ENCODE peak calls at places on chromosome 1, in nine cellular contexts. L is cardiac fibroblast, M is breast epithelium, X is upper lobe of right lung, E is omental fat pad, P is IMR-90, N is adrenal gland, T is heart left ventricle, B is colonic mucosa. F is an unnamed sample.

GRCh38 chr1:234231061-234231892 is 142.0 kb upstream of the COA6 start:
- DNase-seq in L (no peak), M (no peak), X (no peak), E (no peak), P (no peak), N (no peak), T (no peak), B (no peak), F (no peak)

GRCh38 chr1:83920320-83920719 is 78.6 kb downstream of the TTLL7 start:
- DNase-seq in L (no peak), M (no peak), X (no peak), E (no peak), P (no peak), N (no peak), T (no peak), B (no peak), F (no peak)

GRCh38 chr1:210359255-210359654 is 30.6 kb downstream of the HHAT start:
- DNase-seq in L (no peak), M (no peak), X (no peak), E (no peak), P (no peak), N (no peak), T (no peak), B (no peak), F (no peak)

GRCh38 chr1:110339427-110340206 is 440 bp downstream of the RBM15 start:
- DNase-seq in L (peak), M (peak), X (peak), E (no peak), P (peak), N (peak), T (peak), B (peak), F (peak)

GRCh38 chr1:33143181-33143580 is 38.7 kb downstream of the TRIM62 start:
- DNase-seq in L (peak), M (no peak), X (no peak), E (no peak), P (peak), N (no peak), T (peak), B (no peak), F (no peak)

GRCh38 chr1:163166886-163167555 is 35.7 kb downstream of the RGS5 start:
- DNase-seq in L (peak), M (no peak), X (no peak), E (no peak), P (peak), N (no peak), T (no peak), B (no peak), F (no peak)

GRCh38 chr1:82978461-82979324 is 1020.2 kb downstream of the TTLL7 start:
- DNase-seq in L (no peak), M (no peak), X (no peak), E (no peak), P (no peak), N (no peak), T (no peak), B (no peak), F (no peak)

GRCh38 chr1:229557214-229557850 is 1.2 kb downstream of the ABCB10 start:
- DNase-seq in L (peak), M (no peak), X (no peak), E (no peak), P (peak), N (no peak), T (no peak), B (no peak), F (no peak)

GRCh38 chr1:33080885-33081553 is at the start of gene AZIN2:
- DNase-seq in L (peak), M (peak), X (peak), E (peak), P (peak), N (peak), T (peak), B (peak), F (peak)

GRCh38 chr1:65026235-65026634 is 59.9 kb upstream of the JAK1 start:
- DNase-seq in L (no peak), M (no peak), X (no peak), E (no peak), P (no peak), N (no peak), T (no peak), B (no peak), F (no peak)

GRCh38 chr1:159205225-159205624 is 550 bp downstream of the ACKR1 start:
- DNase-seq in L (peak), M (no peak), X (no peak), E (no peak), P (no peak), N (no peak), T (no peak), B (no peak), F (no peak)

GRCh38 chr1:11878891-11879190 is 20.1 kb upstream of the NPPB start:
- DNase-seq in L (no peak), M (no peak), X (no peak), E (no peak), P (no peak), N (no peak), T (no peak), B (no peak), F (no peak)

GRCh38 chr1:204888294-204888693 is 17.6 kb downstream of the NFASC start:
- DNase-seq in L (peak), M (no peak), X (no peak), E (no peak), P (no peak), N (no peak), T (no peak), B (no peak), F (no peak)

GRCh38 chr1:230642263-230642959 is at the start of gene COG2:
- DNase-seq in L (peak), M (peak), X (peak), E (peak), P (peak), N (peak), T (peak), B (peak), F (peak)

GRCh38 chr1:76074321-76075187 is at the start of gene ST6GALNAC3:
- DNase-seq in L (peak), M (peak), X (peak), E (peak), P (peak), N (peak), T (peak), B (peak), F (peak)

GRCh38 chr1:99766378-99766800 is at the start of gene FRRS1:
- DNase-seq in L (peak), M (no peak), X (peak), E (no peak), P (peak), N (peak), T (peak), B (peak), F (no peak)

GRCh38 chr1:15963363-15963967 is 12.4 kb downstream of the ZBTB17 start:
- DNase-seq in L (no peak), M (no peak), X (no peak), E (no peak), P (no peak), N (no peak), T (no peak), B (no peak), F (no peak)

DNA sequence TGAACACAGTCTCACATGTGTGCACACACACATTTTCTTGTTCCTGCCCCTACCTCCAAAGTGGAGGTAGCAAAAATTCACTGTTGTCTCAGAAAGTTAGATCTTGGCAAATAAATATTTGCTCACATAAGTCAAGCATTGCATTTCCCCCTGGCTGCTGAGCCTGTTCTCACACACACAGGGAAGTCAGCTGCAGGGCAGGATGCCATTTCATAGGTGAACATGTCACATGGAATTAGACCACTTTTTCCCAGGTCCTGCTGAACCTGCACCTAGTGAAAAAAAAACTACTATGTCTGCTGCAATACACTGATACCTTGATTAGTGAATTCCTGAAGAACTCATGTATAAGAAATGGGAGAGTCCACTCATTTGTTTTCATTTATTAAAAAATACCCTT is 5.3 kb upstream of the CD55 start:
- DNase-seq in L (no peak), M (peak), X (no peak), E (no peak), P (no peak), N (no peak), T (no peak), B (no peak), F (no peak)
- TF ChIP-seq CTCF in L (no peak), M (peak), X (no peak), E (no peak), P (no peak), N (no peak), T (no peak), B (no peak), F (no peak)

GRCh38 chr1:220127076-220127475 is 33.1 kb downstream of the IARS2 start:
- DNase-seq in L (no peak), M (no peak), X (no peak), E (no peak), P (no peak), N (no peak), T (no peak), B (no peak), F (no peak)

GRCh38 chr1:220124542-220124941 is 30.6 kb downstream of the IARS2 start:
- DNase-seq in L (peak), M (no peak), X (no peak), E (no peak), P (peak), N (no peak), T (no peak), B (no peak), F (no peak)

GRCh38 chr1:220121791-220122530 is 28.0 kb downstream of the IARS2 start:
- DNase-seq in L (peak), M (no peak), X (no peak), E (no peak), P (no peak), N (no peak), T (no peak), B (peak), F (no peak)

GRCh38 chr1:220119043-220119512 is 25.1 kb downstream of the IARS2 start:
- DNase-seq in L (no peak), M (no peak), X (no peak), E (no peak), P (peak), N (no peak), T (no peak), B (peak), F (no peak)

GRCh38 chr1:220123889-220124288 is 30.0 kb downstream of the IARS2 start:
- DNase-seq in L (no peak), M (no peak), X (no peak), E (no peak), P (no peak), N (no peak), T (no peak), B (no peak), F (no peak)
- TF ChIP-seq CTCF in L (peak), M (no peak), X (no peak), E (no peak), P (peak), N (no peak), T (peak), B (peak), F (peak)

GRCh38 chr1:17507916-17508315 is 31.6 kb upstream of the ARHGEF10L start:
- DNase-seq in L (no peak), M (no peak), X (no peak), E (no peak), P (no peak), N (no peak), T (no peak), B (no peak), F (no peak)
- TF ChIP-seq CTCF in L (peak), M (no peak), X (no peak), E (no peak), P (no peak), N (no peak), T (no peak), B (no peak), F (no peak)

DNA sequence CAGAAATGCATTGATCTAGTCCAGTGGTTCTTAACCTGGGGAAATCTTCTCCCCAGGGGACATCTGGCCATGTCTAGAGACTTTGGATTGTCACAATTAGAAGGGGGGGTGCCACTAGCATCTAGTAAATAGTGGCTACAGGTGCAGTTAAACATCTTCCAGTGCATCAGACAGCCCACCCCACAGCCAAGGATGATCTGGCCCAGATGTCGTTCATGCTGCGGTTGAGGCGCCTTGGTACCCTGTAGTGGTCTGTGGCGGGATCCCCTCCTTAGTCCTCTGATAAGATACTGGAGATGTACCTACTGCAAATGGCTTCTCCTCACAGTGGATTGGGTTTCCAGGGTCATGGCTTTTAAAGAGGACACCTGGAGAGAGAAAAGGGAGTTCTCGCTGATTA is 69.8 kb downstream of the PRDM2 start:
- DNase-seq in L (no peak), M (no peak), X (no peak), E (no peak), P (no peak), N (no peak), T (no peak), B (no peak), F (no peak)
- TF ChIP-seq CTCF in L (no peak), M (no peak), X (no peak), E (no peak), P (no peak), N (no peak), T (no peak), B (no peak), F (no peak)

GRCh38 chr1:19552291-19553010 is 67.1 kb upstream of the CAPZB start:
- DNase-seq in L (peak), M (no peak), X (no peak), E (no peak), P (no peak), N (no peak), T (no peak), B (no peak), F (no peak)

GRCh38 chr1:19547814-19548213 is 62.5 kb upstream of the CAPZB start:
- DNase-seq in L (no peak), M (no peak), X (no peak), E (no peak), P (no peak), N (no peak), T (no peak), B (no peak), F (no peak)
- TF ChIP-seq CTCF in L (no peak), M (no peak), X (no peak), E (no peak), P (no peak), N (no peak), T (no peak), B (no peak), F (no peak)

F was measured in natural killer cell.